ENCODE peak calls at places on chromosomes 3 and 15, in nine cellular contexts. One of them, this sample, is unnamed. For H3K9me3, the result is how much of the 10 kb centered on the place peaks cover.

GRCh38 chr15:90142216-90143175 is 40.2 kb upstream of the IDH2 start:
- DNase-seq in colonic mucosa: no peak
- DNase-seq in K562: peak
- DNase-seq in neural progenitor cell: no peak
- DNase-seq in left ventricle myocardium inferior: no peak
- DNase-seq in WERI-Rb-1: no peak
- DNase-seq in heart right ventricle: no peak
- DNase-seq in tibial artery: no peak
- DNase-seq in cardiac muscle cell: no peak
- DNase-seq in this sample: no peak

GRCh38 chr3:148815316-148815715 is 12.3 kb upstream of the CPB1 start:
- DNase-seq in WERI-Rb-1: no peak
- DNase-seq in left ventricle myocardium inferior: no peak
- DNase-seq in tibial artery: no peak
- DNase-seq in cardiac muscle cell: no peak
- DNase-seq in neural progenitor cell: no peak
- DNase-seq in K562: no peak
- DNase-seq in heart right ventricle: no peak
- DNase-seq in colonic mucosa: no peak
- DNase-seq in this sample: no peak

GRCh38 chr15:38255690-38256089 is 3.1 kb downstream of the SPRED1 start:
- DNase-seq in K562: no peak
- DNase-seq in heart right ventricle: no peak
- DNase-seq in left ventricle myocardium inferior: no peak
- DNase-seq in neural progenitor cell: no peak
- DNase-seq in WERI-Rb-1: no peak
- DNase-seq in tibial artery: no peak
- DNase-seq in cardiac muscle cell: no peak
- DNase-seq in colonic mucosa: no peak
- DNase-seq in this sample: no peak

GRCh38 chr3:11653298-11654055 is 9.8 kb upstream of the VGLL4 start:
- DNase-seq in left ventricle myocardium inferior: no peak
- DNase-seq in heart right ventricle: no peak
- DNase-seq in tibial artery: no peak
- DNase-seq in K562: peak
- DNase-seq in WERI-Rb-1: no peak
- DNase-seq in colonic mucosa: no peak
- DNase-seq in neural progenitor cell: peak
- DNase-seq in cardiac muscle cell: no peak
- DNase-seq in this sample: no peak

GRCh38 chr3:38968403-38968802 is 83.3 kb downstream of the SCN11A start:
- DNase-seq in left ventricle myocardium inferior: no peak
- DNase-seq in WERI-Rb-1: no peak
- DNase-seq in K562: no peak
- DNase-seq in cardiac muscle cell: no peak
- DNase-seq in colonic mucosa: no peak
- DNase-seq in neural progenitor cell: no peak
- DNase-seq in heart right ventricle: no peak
- DNase-seq in tibial artery: no peak
- DNase-seq in this sample: no peak

GRCh38 chr3:89372456-89372855 is 265.0 kb downstream of the EPHA3 start:
- DNase-seq in left ventricle myocardium inferior: no peak
- DNase-seq in tibial artery: no peak
- DNase-seq in K562: no peak
- DNase-seq in colonic mucosa: no peak
- DNase-seq in neural progenitor cell: no peak
- DNase-seq in WERI-Rb-1: no peak
- DNase-seq in cardiac muscle cell: peak
- DNase-seq in heart right ventricle: no peak
- DNase-seq in this sample: no peak

GRCh38 chr3:37700849-37701248 is 160.8 kb upstream of the CTDSPL start:
- DNase-seq in neural progenitor cell: no peak
- DNase-seq in left ventricle myocardium inferior: no peak
- DNase-seq in heart right ventricle: no peak
- DNase-seq in WERI-Rb-1: peak
- DNase-seq in colonic mucosa: peak
- DNase-seq in tibial artery: peak
- DNase-seq in K562: no peak
- DNase-seq in cardiac muscle cell: peak
- DNase-seq in this sample: no peak

GRCh38 chr15:57566840-57567239 is 24.9 kb upstream of the MYZAP start:
- DNase-seq in tibial artery: no peak
- DNase-seq in neural progenitor cell: no peak
- DNase-seq in K562: no peak
- DNase-seq in left ventricle myocardium inferior: peak
- DNase-seq in colonic mucosa: peak
- DNase-seq in cardiac muscle cell: no peak
- DNase-seq in heart right ventricle: no peak
- DNase-seq in WERI-Rb-1: no peak
- DNase-seq in this sample: no peak

GRCh38 chr3:129213238-129213637 is 29.5 kb upstream of the CNBP start:
- DNase-seq in left ventricle myocardium inferior: no peak
- DNase-seq in WERI-Rb-1: no peak
- DNase-seq in K562: no peak
- DNase-seq in heart right ventricle: no peak
- DNase-seq in cardiac muscle cell: no peak
- DNase-seq in colonic mucosa: no peak
- DNase-seq in neural progenitor cell: no peak
- DNase-seq in tibial artery: no peak
- DNase-seq in this sample: no peak

GRCh38 chr3:21620511-21621395 is 130.3 kb downstream of the ZNF385D start:
- DNase-seq in neural progenitor cell: no peak
- DNase-seq in WERI-Rb-1: no peak
- DNase-seq in K562: no peak
- DNase-seq in heart right ventricle: no peak
- DNase-seq in cardiac muscle cell: no peak
- DNase-seq in tibial artery: no peak
- DNase-seq in left ventricle myocardium inferior: no peak
- DNase-seq in colonic mucosa: no peak
- DNase-seq in this sample: no peak

GRCh38 chr3:193400304-193400703 is 21.8 kb upstream of the ATP13A5 start:
- DNase-seq in colonic mucosa: no peak
- DNase-seq in heart right ventricle: no peak
- DNase-seq in left ventricle myocardium inferior: no peak
- DNase-seq in WERI-Rb-1: no peak
- DNase-seq in tibial artery: no peak
- DNase-seq in neural progenitor cell: no peak
- DNase-seq in K562: no peak
- DNase-seq in cardiac muscle cell: no peak
- DNase-seq in this sample: no peak

GRCh38 chr15:41804920-41805666 is 22.8 kb upstream of the JMJD7 start:
- DNase-seq in left ventricle myocardium inferior: no peak
- DNase-seq in neural progenitor cell: no peak
- DNase-seq in colonic mucosa: no peak
- DNase-seq in K562: no peak
- DNase-seq in heart right ventricle: no peak
- DNase-seq in cardiac muscle cell: no peak
- DNase-seq in WERI-Rb-1: no peak
- DNase-seq in tibial artery: no peak
- DNase-seq in this sample: no peak

GRCh38 chr3:122934251-122934650 is 93.3 kb downstream of the SEMA5B start:
- DNase-seq in WERI-Rb-1: no peak
- DNase-seq in heart right ventricle: no peak
- DNase-seq in K562: no peak
- DNase-seq in tibial artery: no peak
- DNase-seq in left ventricle myocardium inferior: no peak
- DNase-seq in colonic mucosa: no peak
- DNase-seq in cardiac muscle cell: no peak
- DNase-seq in neural progenitor cell: no peak
- DNase-seq in this sample: no peak

GRCh38 chr15:56734013-56734625 is 810 bp upstream of the ZNF280D start:
- DNase-seq in left ventricle myocardium inferior: no peak
- DNase-seq in tibial artery: no peak
- DNase-seq in heart right ventricle: no peak
- DNase-seq in cardiac muscle cell: no peak
- DNase-seq in K562: peak
- DNase-seq in WERI-Rb-1: no peak
- DNase-seq in neural progenitor cell: no peak
- DNase-seq in colonic mucosa: no peak
- DNase-seq in this sample: no peak

GRCh38 chr3:87771338-87772059 is 287.3 kb downstream of the CGGBP1 start:
- DNase-seq in K562: peak
- DNase-seq in tibial artery: no peak
- DNase-seq in heart right ventricle: no peak
- DNase-seq in colonic mucosa: peak
- DNase-seq in WERI-Rb-1: peak
- DNase-seq in cardiac muscle cell: peak
- DNase-seq in neural progenitor cell: peak
- DNase-seq in left ventricle myocardium inferior: no peak
- DNase-seq in this sample: peak

GRCh38 chr15:85029221-85029620 is 47.6 kb downstream of the PDE8A start:
- DNase-seq in cardiac muscle cell: no peak
- DNase-seq in K562: no peak
- DNase-seq in WERI-Rb-1: no peak
- DNase-seq in tibial artery: no peak
- DNase-seq in colonic mucosa: no peak
- DNase-seq in left ventricle myocardium inferior: no peak
- DNase-seq in heart right ventricle: no peak
- DNase-seq in neural progenitor cell: no peak
- DNase-seq in this sample: no peak

GRCh38 chr15:80497221-80497620 is 93.0 kb downstream of the ARNT2 start:
- DNase-seq in colonic mucosa: no peak
- DNase-seq in heart right ventricle: no peak
- DNase-seq in neural progenitor cell: no peak
- DNase-seq in cardiac muscle cell: no peak
- DNase-seq in tibial artery: no peak
- DNase-seq in K562: no peak
- DNase-seq in left ventricle myocardium inferior: no peak
- DNase-seq in WERI-Rb-1: no peak
- DNase-seq in this sample: no peak

GRCh38 chr3:100536093-100536492 is 43.7 kb downstream of the TMEM45A start:
- DNase-seq in colonic mucosa: no peak
- DNase-seq in tibial artery: no peak
- DNase-seq in WERI-Rb-1: no peak
- DNase-seq in neural progenitor cell: no peak
- DNase-seq in cardiac muscle cell: peak
- DNase-seq in K562: no peak
- DNase-seq in left ventricle myocardium inferior: no peak
- DNase-seq in heart right ventricle: no peak
- DNase-seq in this sample: no peak
- H3K27ac ChIP-seq in colonic mucosa: no peak
- H3K27ac ChIP-seq in tibial artery: no peak
- H3K27ac ChIP-seq in WERI-Rb-1: no peak
- H3K27ac ChIP-seq in neural progenitor cell: no peak
- H3K27ac ChIP-seq in cardiac muscle cell: no peak
- H3K27ac ChIP-seq in K562: no peak
- H3K27ac ChIP-seq in left ventricle myocardium inferior: peak
- H3K27ac ChIP-seq in heart right ventricle: no peak
- H3K27ac ChIP-seq in this sample: no peak

GRCh38 chr3:51995346-51996156 is at the start of gene RPL29:
- DNase-seq in WERI-Rb-1: peak
- DNase-seq in tibial artery: peak
- DNase-seq in left ventricle myocardium inferior: peak
- DNase-seq in K562: peak
- DNase-seq in neural progenitor cell: peak
- DNase-seq in cardiac muscle cell: peak
- DNase-seq in colonic mucosa: peak
- DNase-seq in heart right ventricle: peak
- DNase-seq in this sample: peak
- TF ChIP-seq CTCF in WERI-Rb-1: no peak
- TF ChIP-seq CTCF in tibial artery: no peak
- TF ChIP-seq CTCF in left ventricle myocardium inferior: peak
- TF ChIP-seq CTCF in K562: no peak
- TF ChIP-seq CTCF in neural progenitor cell: no peak
- TF ChIP-seq CTCF in cardiac muscle cell: no peak
- TF ChIP-seq CTCF in colonic mucosa: no peak
- TF ChIP-seq CTCF in heart right ventricle: peak
- TF ChIP-seq CTCF in this sample: no peak

DNA sequence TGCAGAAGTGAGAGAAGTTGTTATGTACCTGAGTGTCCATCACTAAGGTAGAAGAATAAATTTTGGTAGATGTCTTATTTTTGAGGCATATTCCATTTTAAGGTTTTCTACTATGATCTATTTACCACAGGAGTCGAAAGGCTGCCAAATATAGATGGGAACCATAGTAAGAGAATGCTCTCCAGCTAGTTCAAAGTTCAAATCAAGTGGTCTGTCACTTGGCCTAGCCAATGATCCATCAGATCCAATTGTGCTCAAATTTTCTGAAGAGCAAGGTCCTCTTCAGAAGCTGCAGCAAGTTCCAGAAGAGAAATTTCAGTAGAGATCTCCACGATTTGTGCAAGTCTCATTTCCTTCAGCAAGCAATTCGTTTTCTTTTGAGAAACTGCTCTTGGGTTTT is 10.9 kb downstream of the PROS1 start:
- DNase-seq in neural progenitor cell: no peak
- DNase-seq in tibial artery: no peak
- DNase-seq in cardiac muscle cell: no peak
- DNase-seq in colonic mucosa: no peak
- DNase-seq in heart right ventricle: no peak
- DNase-seq in WERI-Rb-1: no peak
- DNase-seq in K562: no peak
- DNase-seq in left ventricle myocardium inferior: no peak
- DNase-seq in this sample: no peak
- H3K9me3 ChIP-seq in neural progenitor cell: under half
- H3K9me3 ChIP-seq in tibial artery: under half
- H3K9me3 ChIP-seq in cardiac muscle cell: under half
- H3K9me3 ChIP-seq in colonic mucosa: under half
- H3K9me3 ChIP-seq in heart right ventricle: under half
- H3K9me3 ChIP-seq in WERI-Rb-1: under half
- H3K9me3 ChIP-seq in K562: under half
- H3K9me3 ChIP-seq in left ventricle myocardium inferior: under half
- H3K9me3 ChIP-seq in this sample: under half

GRCh38 chr3:48155122-48155521 is 33.1 kb downstream of the CDC25A start:
- DNase-seq in heart right ventricle: no peak
- DNase-seq in left ventricle myocardium inferior: no peak
- DNase-seq in tibial artery: no peak
- DNase-seq in K562: no peak
- DNase-seq in colonic mucosa: no peak
- DNase-seq in neural progenitor cell: no peak
- DNase-seq in cardiac muscle cell: peak
- DNase-seq in WERI-Rb-1: no peak
- DNase-seq in this sample: no peak

GRCh38 chr3:48151807-48152427 is 36.3 kb downstream of the CDC25A start:
- DNase-seq in left ventricle myocardium inferior: no peak
- DNase-seq in heart right ventricle: peak
- DNase-seq in K562: no peak
- DNase-seq in cardiac muscle cell: peak
- DNase-seq in neural progenitor cell: no peak
- DNase-seq in tibial artery: no peak
- DNase-seq in WERI-Rb-1: peak
- DNase-seq in colonic mucosa: no peak
- DNase-seq in this sample: no peak

DNA sequence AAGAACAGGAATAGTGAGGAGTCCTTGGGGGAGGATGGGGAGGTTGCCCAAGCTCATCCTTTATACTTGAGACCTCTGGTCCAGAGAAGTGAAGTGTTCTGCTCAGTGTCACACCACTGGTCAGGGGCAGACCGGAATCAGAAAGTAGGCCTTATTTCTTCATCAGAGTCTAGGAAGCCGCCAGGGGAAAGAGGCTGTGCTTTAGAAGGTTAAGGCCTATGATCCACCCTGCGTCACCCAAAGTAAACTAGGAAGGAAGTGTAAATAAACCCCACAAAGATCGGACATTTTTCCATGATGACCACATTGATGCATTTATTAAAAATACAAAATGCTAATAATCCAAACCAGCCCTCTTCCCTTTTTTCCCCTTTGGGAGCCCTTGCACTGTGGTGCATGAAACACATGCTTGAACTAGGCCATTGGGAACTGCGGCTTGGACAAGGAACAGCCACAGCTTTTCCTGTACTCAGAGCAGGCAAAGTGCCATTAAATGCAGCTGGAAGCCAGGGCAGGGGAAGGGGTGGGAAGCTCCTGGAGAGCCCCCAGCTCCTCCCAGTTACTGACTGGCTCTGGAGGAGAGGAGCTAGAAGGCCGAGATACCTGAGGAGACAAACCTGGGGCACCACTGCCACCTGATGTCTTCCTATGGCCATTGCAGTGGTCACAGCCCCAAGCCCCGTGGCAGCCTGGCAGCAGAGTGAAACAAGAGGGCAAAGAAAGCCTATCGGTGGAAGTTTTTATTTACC is 37.0 kb downstream of the CDC25A start:
- DNase-seq in neural progenitor cell: peak
- DNase-seq in WERI-Rb-1: peak
- DNase-seq in heart right ventricle: peak
- DNase-seq in colonic mucosa: peak
- DNase-seq in K562: peak
- DNase-seq in left ventricle myocardium inferior: peak
- DNase-seq in tibial artery: peak
- DNase-seq in cardiac muscle cell: peak
- DNase-seq in this sample: peak
- H3K27ac ChIP-seq in neural progenitor cell: no peak
- H3K27ac ChIP-seq in WERI-Rb-1: no peak
- H3K27ac ChIP-seq in heart right ventricle: peak
- H3K27ac ChIP-seq in colonic mucosa: no peak
- H3K27ac ChIP-seq in K562: no peak
- H3K27ac ChIP-seq in left ventricle myocardium inferior: peak
- H3K27ac ChIP-seq in tibial artery: no peak
- H3K27ac ChIP-seq in cardiac muscle cell: no peak
- H3K27ac ChIP-seq in this sample: peak